ENCODE peak calls at places on chromosome 2, in four cellular contexts. B is ureter, U is brain microvascular endothelial cell, Z is ELR. L is an unnamed sample.

GRCh38 chr2:76310894-76311293 is 600.2 kb upstream of the GCFC2 start:
- DNase-seq in B (no peak), U (no peak), Z (no peak), L (no peak)

GRCh38 chr2:73269686-73270465 is 14.4 kb downstream of the FBXO41 start:
- DNase-seq in U (no peak), Z (no peak), B (no peak), L (no peak)

GRCh38 chr2:153963247-153963646 is 91.5 kb downstream of the GALNT13 start:
- DNase-seq in Z (no peak), U (no peak), B (no peak), L (no peak)

GRCh38 chr2:205768815-205769493 is 86.7 kb downstream of the NRP2 start:
- DNase-seq in Z (peak), U (peak), B (no peak), L (no peak)

GRCh38 chr2:151264157-151264835 is 2.6 kb upstream of the RBM43 start:
- DNase-seq in Z (no peak), B (no peak), U (no peak), L (no peak)

GRCh38 chr2:64649626-64650025 is 4.1 kb downstream of the SERTAD2 start:
- DNase-seq in Z (no peak), U (no peak), B (no peak), L (no peak)

GRCh38 chr2:3519255-3520190 is at the start of gene ADI1:
- DNase-seq in U (peak), B (peak), Z (peak), L (peak)

GRCh38 chr2:181037922-181038321 is 57.5 kb downstream of the UBE2E3 start:
- DNase-seq in B (no peak), U (peak), Z (peak), L (no peak)

GRCh38 chr2:136206613-136207012 is 88.7 kb upstream of the CXCR4 start:
- DNase-seq in Z (no peak), B (no peak), U (no peak), L (no peak)

GRCh38 chr2:101616411-101616810 is 81.1 kb upstream of the MAP4K4 start:
- DNase-seq in U (peak), Z (no peak), B (no peak), L (no peak)

GRCh38 chr2:72270556-72271275 is 123.1 kb upstream of the CYP26B1 start:
- DNase-seq in U (no peak), Z (no peak), B (no peak), L (no peak)

GRCh38 chr2:138942466-138942865 is 162.3 kb upstream of the NXPH2 start:
- DNase-seq in Z (no peak), B (no peak), U (no peak), L (no peak)

GRCh38 chr2:234952270-234953115 is 676 bp downstream of the SH3BP4 start:
- DNase-seq in U (no peak), B (no peak), Z (peak), L (no peak)

GRCh38 chr2:23425338-23425871 is 40.4 kb downstream of the KLHL29 start:
- DNase-seq in Z (no peak), U (no peak), B (peak), L (no peak)

GRCh38 chr2:197294260-197294659 is 16.3 kb downstream of the ANKRD44 start:
- DNase-seq in B (no peak), Z (no peak), U (no peak), L (no peak)

GRCh38 chr2:55859875-55860274 is 63.7 kb downstream of the EFEMP1 start:
- DNase-seq in U (no peak), B (no peak), Z (no peak), L (no peak)

GRCh38 chr2:171389325-171389724 is 44.5 kb downstream of the METTL8 start:
- DNase-seq in B (no peak), U (no peak), Z (no peak), L (no peak)

GRCh38 chr2:237732070-237732469 is 66.5 kb upstream of the RBM44 start:
- DNase-seq in B (peak), Z (no peak), U (no peak), L (no peak)

GRCh38 chr2:85777441-85777861 is 23.7 kb downstream of the ATOH8 start:
- DNase-seq in U (no peak), B (no peak), Z (no peak), L (no peak)

GRCh38 chr2:45008296-45009129 is 739 bp downstream of the SIX2 start:
- DNase-seq in Z (no peak), U (no peak), B (no peak), L (no peak)

GRCh38 chr2:196234672-196235071 is 63.3 kb upstream of the STK17B start:
- DNase-seq in B (no peak), U (peak), Z (peak), L (peak)

GRCh38 chr2:170887496-170888265 is 41.4 kb upstream of the GORASP2 start:
- DNase-seq in B (no peak), U (no peak), Z (peak), L (no peak)

GRCh38 chr2:1594281-1595171 is 149.8 kb downstream of the PXDN start:
- DNase-seq in U (no peak), B (peak), Z (no peak), L (no peak)

GRCh38 chr2:30280596-30281434 is 49.5 kb downstream of the LBH start:
- DNase-seq in B (no peak), Z (no peak), U (no peak), L (no peak)

GRCh38 chr2:120012771-120013568 is at the start of gene EPB41L5:
- DNase-seq in U (peak), B (peak), Z (peak), L (peak)

GRCh38 chr2:134883552-134884293 is 34.9 kb upstream of the CCNT2 start:
- DNase-seq in Z (no peak), B (no peak), U (no peak), L (no peak)

GRCh38 chr2:138763971-138764370 is 16.2 kb downstream of the NXPH2 start:
- DNase-seq in B (no peak), U (no peak), Z (no peak), L (no peak)

GRCh38 chr2:28274911-28275685 is 117.6 kb upstream of the FOSL2 start:
- DNase-seq in B (peak), U (peak), Z (peak), L (no peak)

GRCh38 chr2:149200109-149200520 is 130.3 kb upstream of the LYPD6 start:
- DNase-seq in B (no peak), Z (no peak), U (no peak), L (no peak)

GRCh38 chr2:5067816-5068215 is 624.4 kb upstream of the SOX11 start:
- DNase-seq in U (no peak), B (no peak), Z (no peak), L (no peak)

GRCh38 chr2:195660265-195660890 is 3.4 kb downstream of the SLC39A10 start:
- DNase-seq in U (peak), Z (peak), B (peak), L (peak)

GRCh38 chr2:240631561-240632290 is 6.4 kb downstream of the GPR35 start:
- DNase-seq in U (no peak), Z (no peak), B (no peak), L (no peak)

GRCh38 chr2:189222440-189222839 is 42.9 kb upstream of the COL5A2 start:
- DNase-seq in B (no peak), U (no peak), Z (peak), L (no peak)

GRCh38 chr2:178829981-178830380 is 22.8 kb upstream of the TTN start:
- DNase-seq in Z (peak), B (no peak), U (no peak), L (no peak)

GRCh38 chr2:231457101-231457500 is 7.2 kb downstream of the NCL start:
- DNase-seq in Z (no peak), B (no peak), U (no peak), L (no peak)

GRCh38 chr2:120471166-120471565 is 125.2 kb downstream of the INHBB start:
- DNase-seq in U (no peak), B (no peak), Z (no peak), L (no peak)

GRCh38 chr2:191636235-191636543 is 41.7 kb upstream of the NABP1 start:
- DNase-seq in B (no peak), U (peak), Z (peak), L (no peak)

GRCh38 chr2:1462984-1463383 is 49.7 kb downstream of the TPO start:
- DNase-seq in B (no peak), U (no peak), Z (no peak), L (no peak)

GRCh38 chr2:214731008-214731407 is 78.5 kb downstream of the BARD1 start:
- DNase-seq in Z (no peak), B (no peak), U (peak), L (no peak)